ENCODE peak calls at places on chromosomes 6 and 20, in seven cellular contexts. N, T, A, R, O, P and H are unnamed samples.

GRCh38 chr6:56594699-56595098 is 48.0 kb downstream of the DST start:
- DNase-seq in A (no peak), T (no peak), R (no peak), N (peak; percentile 31), O (no peak), P (no peak), H (no peak)

GRCh38 chr6:134515976-134516375 is 198.1 kb upstream of the SGK1 start:
- DNase-seq in P (no peak), O (no peak), T (no peak), N (no peak), R (no peak), A (peak; percentile 59), H (no peak)

GRCh38 chr6:13157293-13157692 is 171.0 kb downstream of the TBC1D7 start:
- DNase-seq in O (no peak), P (no peak), A (no peak), N (no peak), T (no peak), R (no peak), H (no peak)

GRCh38 chr20:63553251-63553932 is 567 bp upstream of the FNDC11 start:
- DNase-seq in N (peak; percentile 93), R (peak; percentile 83), T (peak; percentile 83), A (peak; percentile 34), P (peak; percentile 89), O (peak; percentile 90), H (peak; percentile 56)

GRCh38 chr6:30955367-30956042 is 14.7 kb downstream of the MUCL3 start:
- DNase-seq in R (peak; percentile 47), P (peak; percentile 85), T (peak; percentile 4), A (peak; percentile 16), O (no peak), N (no peak), H (peak; percentile 22)

GRCh38 chr6:142284419-142284818 is 17.4 kb upstream of the ADGRG6 start:
- DNase-seq in P (no peak), A (no peak), N (no peak), O (no peak), T (no peak), R (no peak), H (no peak)

GRCh38 chr6:31272856-31273626 is 1.1 kb upstream of the HLA-C start:
- DNase-seq in A (no peak), P (no peak), R (no peak), O (no peak), N (peak; percentile 42), T (no peak), H (no peak)

GRCh38 chr6:1630771-1631217 is 21.1 kb downstream of the FOXC1 start:
- DNase-seq in P (no peak), N (no peak), R (no peak), A (peak; percentile 88), T (peak; percentile 88), O (no peak), H (no peak)

GRCh38 chr6:170461556-170462365 is 91.3 kb downstream of the PSMB1 start:
- DNase-seq in R (no peak), T (no peak), A (no peak), N (no peak), O (no peak), P (no peak), H (no peak)

GRCh38 chr6:37052027-37052628 is 46.7 kb downstream of the FGD2 start:
- DNase-seq in N (peak; percentile 28), R (no peak), T (no peak), O (peak; percentile 43), A (no peak), P (no peak), H (no peak)

GRCh38 chr20:59043698-59044097 is 1.1 kb upstream of the PRELID3B start:
- DNase-seq in O (no peak), R (peak; percentile 89), A (no peak), N (peak; percentile 31), P (no peak), T (no peak), H (no peak)

GRCh38 chr6:39441986-39442385 is 119.5 kb upstream of the KCNK16 start:
- DNase-seq in N (no peak), O (no peak), P (no peak), A (no peak), R (no peak), T (no peak), H (no peak)

GRCh38 chr6:88899569-88900316 is 63.7 kb downstream of the RNGTT start:
- DNase-seq in P (no peak), A (no peak), T (no peak), O (no peak), R (peak; percentile 3), N (peak; percentile 8), H (no peak)

GRCh38 chr6:44342052-44342451 is 398 bp upstream of the SPATS1 start:
- DNase-seq in A (no peak), O (no peak), N (no peak), T (no peak), R (no peak), P (no peak), H (peak; percentile 10)
- H3K4me2 ChIP-seq in A (peak overlapping the region; percentile 64), O (no peak overlapping the region), N (no peak overlapping the region), T (no peak overlapping the region), R (no peak overlapping the region), P (peak overlapping the region; percentile 65), H (no peak overlapping the region)

GRCh38 chr6:118709859-118710350 is 58.5 kb upstream of the CEP85L start:
- DNase-seq in T (peak; percentile 86), O (peak; percentile 36), A (peak; percentile 93), P (no peak), R (peak; percentile 75), N (peak; percentile 96), H (no peak)

GRCh38 chr6:118717106-118717505 is 65.7 kb upstream of the CEP85L start:
- DNase-seq in A (no peak), T (no peak), N (no peak), P (no peak), O (no peak), R (no peak), H (no peak)

GRCh38 chr6:118715371-118715770 is 64.0 kb upstream of the CEP85L start:
- DNase-seq in P (no peak), N (no peak), T (no peak), R (no peak), O (no peak), A (no peak), H (no peak)

GRCh38 chr6:118710616-118711015 is 59.2 kb upstream of the CEP85L start:
- DNase-seq in N (no peak), R (peak; percentile 53), P (no peak), T (no peak), A (no peak), O (no peak), H (no peak)

GRCh38 chr6:118712955-118713354 is 61.6 kb upstream of the CEP85L start:
- DNase-seq in R (peak; percentile 55), P (no peak), A (peak; percentile 75), T (peak; percentile 44), N (no peak), O (no peak), H (peak; percentile 12)
- H3K4me2 ChIP-seq in R (peak overlapping the region; percentile 10), P (no peak overlapping the region), A (peak overlapping the region; percentile 48), T (no peak overlapping the region), N (no peak overlapping the region), O (no peak overlapping the region), H (no peak overlapping the region)

DNA sequence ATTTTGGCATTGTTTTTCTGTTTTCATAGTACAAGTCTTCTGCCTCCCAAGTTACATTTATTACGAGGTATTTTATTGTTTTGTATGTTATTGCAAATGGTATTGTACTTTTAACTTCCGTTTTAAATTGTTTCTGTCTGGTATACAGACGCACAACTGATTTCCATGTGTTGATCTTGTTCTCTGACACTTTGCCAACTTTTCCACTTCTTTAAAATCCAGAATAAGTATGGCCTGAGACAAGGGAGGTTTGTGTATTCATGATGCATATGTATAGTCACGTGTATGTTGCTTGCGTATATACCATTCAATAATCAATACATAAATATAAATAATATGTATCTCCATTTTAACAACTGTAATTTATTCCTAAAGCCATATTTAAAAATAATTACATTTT is 41.2 kb downstream of the THBS2 start:
- DNase-seq in T (no peak), P (no peak), R (no peak), A (no peak), N (no peak), O (no peak), H (peak; percentile 47)
- H3K4me2 ChIP-seq in T (no peak overlapping the region), P (peak overlapping the region; percentile 68), R (peak overlapping the region; percentile 61), A (peak overlapping the region; percentile 73), N (no peak overlapping the region), O (peak overlapping the region; percentile 93), H (no peak overlapping the region)

DNA sequence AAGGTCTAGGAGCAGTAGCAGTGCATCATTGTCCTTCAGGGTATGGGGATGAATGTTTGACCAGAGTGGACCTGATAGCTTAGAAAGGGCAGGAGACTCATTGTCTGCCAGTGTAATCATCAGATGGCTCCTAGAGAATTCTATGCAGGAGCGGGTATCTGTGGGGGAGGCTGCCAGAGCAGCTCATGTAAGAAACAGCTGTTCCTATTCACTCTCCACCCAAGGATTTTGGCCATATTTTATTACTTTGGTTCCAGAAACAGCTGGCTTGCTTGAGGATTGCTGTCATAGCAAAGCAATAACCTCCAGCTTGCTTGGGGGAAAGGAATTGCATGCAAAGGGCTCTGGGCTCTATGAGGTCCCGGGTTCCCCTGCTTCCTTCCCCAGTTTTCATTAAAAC is 44.1 kb downstream of the RALY start:
- DNase-seq in A (no peak), P (peak; percentile 23), R (no peak), T (peak; percentile 77), N (no peak), O (no peak), H (no peak)
- H3K4me2 ChIP-seq in A (no peak overlapping the region), P (no peak overlapping the region), R (no peak overlapping the region), T (peak overlapping the region; percentile 64), N (no peak overlapping the region), O (no peak overlapping the region), H (no peak overlapping the region)

DNA sequence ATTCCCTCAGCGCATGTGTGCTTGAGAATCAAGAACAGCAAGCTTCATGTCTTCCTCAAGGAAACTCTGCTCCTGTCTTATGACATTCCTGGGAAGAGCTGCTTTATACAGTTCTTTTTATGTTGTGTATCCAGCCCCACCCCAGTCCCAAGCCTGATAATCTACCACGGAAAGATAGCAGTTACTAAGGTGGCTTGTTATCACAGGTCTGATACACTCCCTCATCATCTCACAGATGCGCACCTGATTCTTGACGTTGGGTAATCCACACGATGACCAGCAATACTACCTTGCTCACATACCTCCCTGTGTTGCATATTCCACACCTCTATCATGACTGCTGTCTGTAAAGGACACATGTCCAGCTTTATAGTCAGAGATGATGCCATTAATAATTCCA is 3.2 kb downstream of the NHLRC1 start:
- DNase-seq in O (no peak), A (no peak), N (no peak), P (peak; percentile 54), R (no peak), T (no peak), H (no peak)
- H3K4me2 ChIP-seq in O (no peak overlapping the region), A (no peak overlapping the region), N (no peak overlapping the region), P (no peak overlapping the region), R (no peak overlapping the region), T (no peak overlapping the region), H (no peak overlapping the region)